ENCODE peak calls at places on chromosome 6, in nine cellular contexts. One of them, this sample, is unnamed.

GRCh38 chr6:161374971-161375873 is 101.4 kb upstream of the AGPAT4 start:
- DNase-seq in H7: peak
- DNase-seq in AG10803: peak
- DNase-seq in fibroblast of the aortic adventitia: peak
- DNase-seq in GM12865: peak
- DNase-seq in cardiac fibroblast: peak
- DNase-seq in tibial artery: peak
- DNase-seq in PC-3: peak
- DNase-seq in bronchial epithelial cell: peak
- DNase-seq in this sample: peak

GRCh38 chr6:85580878-85581267 is 12.8 kb downstream of the SNX14 start:
- DNase-seq in H7: no peak
- DNase-seq in AG10803: peak
- DNase-seq in fibroblast of the aortic adventitia: peak
- DNase-seq in GM12865: peak
- DNase-seq in cardiac fibroblast: peak
- DNase-seq in tibial artery: no peak
- DNase-seq in PC-3: peak
- DNase-seq in bronchial epithelial cell: peak
- DNase-seq in this sample: no peak

GRCh38 chr6:27667651-27668441 is 194.9 kb upstream of the ZNF184 start:
- DNase-seq in H7: no peak
- DNase-seq in AG10803: no peak
- DNase-seq in fibroblast of the aortic adventitia: no peak
- DNase-seq in GM12865: peak
- DNase-seq in cardiac fibroblast: peak
- DNase-seq in tibial artery: no peak
- DNase-seq in PC-3: no peak
- DNase-seq in bronchial epithelial cell: peak
- DNase-seq in this sample: no peak

GRCh38 chr6:13250703-13251102 is 77.6 kb downstream of the TBC1D7 start:
- DNase-seq in H7: no peak
- DNase-seq in AG10803: peak
- DNase-seq in fibroblast of the aortic adventitia: no peak
- DNase-seq in GM12865: no peak
- DNase-seq in cardiac fibroblast: peak
- DNase-seq in tibial artery: no peak
- DNase-seq in PC-3: no peak
- DNase-seq in bronchial epithelial cell: peak
- DNase-seq in this sample: no peak

GRCh38 chr6:132063204-132063603 is 112.0 kb upstream of the CCN2 start:
- DNase-seq in H7: no peak
- DNase-seq in AG10803: peak
- DNase-seq in fibroblast of the aortic adventitia: peak
- DNase-seq in GM12865: no peak
- DNase-seq in cardiac fibroblast: peak
- DNase-seq in tibial artery: no peak
- DNase-seq in PC-3: no peak
- DNase-seq in bronchial epithelial cell: no peak
- DNase-seq in this sample: no peak

GRCh38 chr6:128112494-128112893 is 211.6 kb upstream of the THEMIS start:
- DNase-seq in H7: no peak
- DNase-seq in AG10803: peak
- DNase-seq in fibroblast of the aortic adventitia: peak
- DNase-seq in GM12865: no peak
- DNase-seq in cardiac fibroblast: peak
- DNase-seq in tibial artery: no peak
- DNase-seq in PC-3: no peak
- DNase-seq in bronchial epithelial cell: no peak
- DNase-seq in this sample: no peak

GRCh38 chr6:108779521-108779920 is 68.7 kb upstream of the ARMC2 start:
- DNase-seq in H7: no peak
- DNase-seq in AG10803: peak
- DNase-seq in fibroblast of the aortic adventitia: no peak
- DNase-seq in GM12865: no peak
- DNase-seq in cardiac fibroblast: peak
- DNase-seq in tibial artery: no peak
- DNase-seq in PC-3: no peak
- DNase-seq in bronchial epithelial cell: no peak
- DNase-seq in this sample: no peak

GRCh38 chr6:109808837-109809236 is 117.7 kb downstream of the FIG4 start:
- DNase-seq in H7: no peak
- DNase-seq in AG10803: no peak
- DNase-seq in fibroblast of the aortic adventitia: no peak
- DNase-seq in GM12865: no peak
- DNase-seq in cardiac fibroblast: no peak
- DNase-seq in tibial artery: no peak
- DNase-seq in PC-3: no peak
- DNase-seq in bronchial epithelial cell: no peak
- DNase-seq in this sample: no peak

GRCh38 chr6:8462169-8462568 is 26.8 kb upstream of the SLC35B3 start:
- DNase-seq in H7: no peak
- DNase-seq in AG10803: no peak
- DNase-seq in fibroblast of the aortic adventitia: no peak
- DNase-seq in GM12865: no peak
- DNase-seq in cardiac fibroblast: no peak
- DNase-seq in tibial artery: no peak
- DNase-seq in PC-3: peak
- DNase-seq in bronchial epithelial cell: no peak
- DNase-seq in this sample: no peak

GRCh38 chr6:110542311-110543024 is 66.1 kb upstream of the SLC22A16 start:
- DNase-seq in H7: no peak
- DNase-seq in AG10803: peak
- DNase-seq in fibroblast of the aortic adventitia: peak
- DNase-seq in GM12865: no peak
- DNase-seq in cardiac fibroblast: no peak
- DNase-seq in tibial artery: no peak
- DNase-seq in PC-3: no peak
- DNase-seq in bronchial epithelial cell: no peak
- DNase-seq in this sample: no peak

GRCh38 chr6:12265795-12266194 is 24.4 kb upstream of the EDN1 start:
- DNase-seq in H7: no peak
- DNase-seq in AG10803: peak
- DNase-seq in fibroblast of the aortic adventitia: peak
- DNase-seq in GM12865: no peak
- DNase-seq in cardiac fibroblast: peak
- DNase-seq in tibial artery: no peak
- DNase-seq in PC-3: peak
- DNase-seq in bronchial epithelial cell: peak
- DNase-seq in this sample: no peak

GRCh38 chr6:15929685-15930084 is 199.2 kb upstream of the MYLIP start:
- DNase-seq in H7: no peak
- DNase-seq in AG10803: peak
- DNase-seq in fibroblast of the aortic adventitia: peak
- DNase-seq in GM12865: no peak
- DNase-seq in cardiac fibroblast: no peak
- DNase-seq in tibial artery: no peak
- DNase-seq in PC-3: no peak
- DNase-seq in bronchial epithelial cell: peak
- DNase-seq in this sample: no peak

GRCh38 chr6:42049116-42049809 is 1.1 kb upstream of the TAF8 start:
- DNase-seq in H7: peak
- DNase-seq in AG10803: no peak
- DNase-seq in fibroblast of the aortic adventitia: no peak
- DNase-seq in GM12865: peak
- DNase-seq in cardiac fibroblast: no peak
- DNase-seq in tibial artery: peak
- DNase-seq in PC-3: no peak
- DNase-seq in bronchial epithelial cell: no peak
- DNase-seq in this sample: no peak
- H3K4me3 ChIP-seq in H7: peak
- H3K4me3 ChIP-seq in AG10803: peak
- H3K4me3 ChIP-seq in fibroblast of the aortic adventitia: peak
- H3K4me3 ChIP-seq in GM12865: peak
- H3K4me3 ChIP-seq in cardiac fibroblast: peak
- H3K4me3 ChIP-seq in tibial artery: peak
- H3K4me3 ChIP-seq in PC-3: peak
- H3K4me3 ChIP-seq in bronchial epithelial cell: peak
- H3K4me3 ChIP-seq in this sample: peak

DNA sequence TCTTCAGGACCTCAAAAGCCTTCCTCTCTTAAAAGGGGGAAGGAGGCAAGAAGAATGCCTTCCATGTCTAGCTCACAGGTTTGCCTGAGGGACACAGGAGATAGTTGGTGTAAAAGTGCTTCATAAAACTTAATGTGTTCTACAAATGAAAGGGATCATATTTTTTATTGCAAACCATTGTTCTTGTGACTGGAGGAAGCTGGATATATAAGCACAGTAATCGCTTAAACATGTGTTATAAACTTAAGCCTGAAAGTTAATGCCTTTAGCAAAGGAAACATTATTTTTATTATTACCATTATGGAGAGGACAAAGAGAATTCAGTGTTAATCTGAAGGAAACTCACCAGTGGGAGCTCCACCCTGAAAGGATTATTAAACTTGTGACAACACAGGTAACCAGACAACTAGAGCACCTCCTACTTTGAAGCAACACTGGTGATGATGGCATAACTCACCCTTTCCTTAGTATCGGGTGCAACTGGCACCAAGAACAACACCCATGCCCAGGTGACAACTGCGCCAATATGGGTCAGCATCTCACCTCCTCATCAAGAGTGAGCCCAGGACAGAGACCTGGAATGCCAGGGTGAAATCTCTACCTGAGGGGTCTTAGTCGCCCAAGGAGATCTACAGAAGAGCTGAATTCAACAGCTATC is 288.7 kb upstream of the PRDM1 start:
- DNase-seq in H7: no peak
- DNase-seq in AG10803: no peak
- DNase-seq in fibroblast of the aortic adventitia: no peak
- DNase-seq in GM12865: no peak
- DNase-seq in cardiac fibroblast: no peak
- DNase-seq in tibial artery: no peak
- DNase-seq in PC-3: peak
- DNase-seq in bronchial epithelial cell: peak
- DNase-seq in this sample: no peak
- H3K4me3 ChIP-seq in H7: no peak
- H3K4me3 ChIP-seq in AG10803: peak
- H3K4me3 ChIP-seq in fibroblast of the aortic adventitia: peak
- H3K4me3 ChIP-seq in GM12865: no peak
- H3K4me3 ChIP-seq in cardiac fibroblast: no peak
- H3K4me3 ChIP-seq in tibial artery: no peak
- H3K4me3 ChIP-seq in PC-3: no peak
- H3K4me3 ChIP-seq in bronchial epithelial cell: no peak
- H3K4me3 ChIP-seq in this sample: no peak

DNA sequence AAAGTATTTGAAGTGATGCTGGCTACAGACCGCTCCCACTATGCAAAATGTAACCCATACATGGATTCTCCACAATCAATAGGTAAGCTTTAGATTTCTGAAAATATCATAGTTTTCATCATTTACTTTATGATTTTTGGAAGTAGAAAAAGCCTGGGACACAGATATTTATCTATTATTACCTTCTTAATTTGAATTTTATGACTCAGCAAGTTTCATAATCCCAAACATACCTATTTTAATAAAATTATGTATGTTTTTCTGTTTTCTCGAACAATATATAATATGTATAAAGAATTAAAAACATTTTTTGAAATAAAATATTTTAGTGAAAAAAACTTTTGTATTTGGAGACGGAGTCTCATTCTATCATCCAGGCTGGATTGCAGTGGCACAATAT is 21.6 kb downstream of the PCMT1 start:
- DNase-seq in H7: no peak
- DNase-seq in AG10803: no peak
- DNase-seq in fibroblast of the aortic adventitia: no peak
- DNase-seq in GM12865: no peak
- DNase-seq in cardiac fibroblast: no peak
- DNase-seq in tibial artery: no peak
- DNase-seq in PC-3: no peak
- DNase-seq in bronchial epithelial cell: no peak
- DNase-seq in this sample: no peak
- H3K4me3 ChIP-seq in H7: no peak
- H3K4me3 ChIP-seq in AG10803: no peak
- H3K4me3 ChIP-seq in fibroblast of the aortic adventitia: no peak
- H3K4me3 ChIP-seq in GM12865: no peak
- H3K4me3 ChIP-seq in cardiac fibroblast: no peak
- H3K4me3 ChIP-seq in tibial artery: no peak
- H3K4me3 ChIP-seq in PC-3: no peak
- H3K4me3 ChIP-seq in bronchial epithelial cell: no peak
- H3K4me3 ChIP-seq in this sample: no peak

DNA sequence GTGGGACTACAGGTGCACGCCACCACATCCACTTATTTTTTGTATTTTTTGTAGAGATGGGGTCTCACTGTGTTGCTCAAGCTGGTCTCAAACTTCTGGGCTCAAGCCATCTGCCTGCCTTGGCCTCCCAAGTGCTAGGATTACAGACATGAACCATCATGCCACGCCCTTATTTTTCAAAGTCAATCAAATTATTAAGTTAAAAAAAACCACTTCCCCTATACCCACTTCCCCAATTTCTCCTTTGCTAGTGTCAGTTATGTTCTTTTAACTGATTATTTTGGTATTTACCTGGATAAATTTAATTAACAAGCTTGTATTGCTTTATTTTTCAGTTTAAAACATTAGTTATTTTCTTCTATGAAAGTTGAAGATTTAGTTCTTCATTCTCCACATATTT is 49.6 kb downstream of the RIOK1 start:
- DNase-seq in H7: no peak
- DNase-seq in AG10803: no peak
- DNase-seq in fibroblast of the aortic adventitia: no peak
- DNase-seq in GM12865: no peak
- DNase-seq in cardiac fibroblast: no peak
- DNase-seq in tibial artery: no peak
- DNase-seq in PC-3: no peak
- DNase-seq in bronchial epithelial cell: no peak
- DNase-seq in this sample: no peak
- H3K4me3 ChIP-seq in H7: no peak
- H3K4me3 ChIP-seq in AG10803: no peak
- H3K4me3 ChIP-seq in fibroblast of the aortic adventitia: no peak
- H3K4me3 ChIP-seq in GM12865: no peak
- H3K4me3 ChIP-seq in cardiac fibroblast: no peak
- H3K4me3 ChIP-seq in tibial artery: no peak
- H3K4me3 ChIP-seq in PC-3: no peak
- H3K4me3 ChIP-seq in bronchial epithelial cell: no peak
- H3K4me3 ChIP-seq in this sample: no peak

GRCh38 chr6:156953125-156953477 is 175.9 kb downstream of the ARID1B start:
- DNase-seq in H7: no peak
- DNase-seq in AG10803: no peak
- DNase-seq in fibroblast of the aortic adventitia: no peak
- DNase-seq in GM12865: no peak
- DNase-seq in cardiac fibroblast: no peak
- DNase-seq in tibial artery: no peak
- DNase-seq in PC-3: no peak
- DNase-seq in bronchial epithelial cell: no peak
- DNase-seq in this sample: no peak
- H3K4me3 ChIP-seq in H7: no peak
- H3K4me3 ChIP-seq in AG10803: peak
- H3K4me3 ChIP-seq in fibroblast of the aortic adventitia: peak
- H3K4me3 ChIP-seq in GM12865: no peak
- H3K4me3 ChIP-seq in cardiac fibroblast: peak
- H3K4me3 ChIP-seq in tibial artery: no peak
- H3K4me3 ChIP-seq in PC-3: peak
- H3K4me3 ChIP-seq in bronchial epithelial cell: no peak
- H3K4me3 ChIP-seq in this sample: peak

This sample was measured in thoracic aorta.